ENCODE peak calls at places on chromosomes 11 and 22, in six cellular contexts. W is cardiac fibroblast; L is effector CD4-positive, alpha-beta T cell; A is stimulated activated CD8-positive, alpha-beta memory T cell treated with anti-CD3 and anti-CD28 coated beads, Interleukin-7, amount 100 ng/mL, for 1 hour; G is T-helper 22 cell; Y is progenitor cell of endocrine pancreas. I is an unnamed sample.

GRCh38 chr22:37502342-37503182 is 16.4 kb upstream of the MFNG start:
- DNase-seq in W (no peak), L (no peak), A (no peak), G (no peak), Y (no peak), I (no peak)

GRCh38 chr22:38272373-38273134 is at the start of gene TMEM184B:
- DNase-seq in W (peak; percentile 64), L (peak; percentile 73), A (peak; percentile 56), G (peak; percentile 70), Y (peak; percentile 68), I (peak; percentile 76)

GRCh38 chr11:128687321-128687720 is 6.6 kb upstream of the FLI1 start:
- DNase-seq in W (no peak), L (no peak), A (no peak), G (no peak), Y (no peak), I (no peak)

GRCh38 chr11:47442514-47442913 is 6.4 kb downstream of the RAPSN start:
- DNase-seq in W (no peak), L (no peak), A (no peak), G (no peak), Y (no peak), I (no peak)

GRCh38 chr22:44204937-44205712 is 24.4 kb downstream of the PARVG start:
- DNase-seq in W (no peak), L (no peak), A (no peak), G (no peak), Y (no peak), I (no peak)

GRCh38 chr11:64723117-64723906 is at the start of gene NRXN2:
- DNase-seq in W (peak; percentile 80), L (peak; percentile 79), A (peak; percentile 64), G (peak; percentile 82), Y (peak; percentile 68), I (peak; percentile 71)

GRCh38 chr22:39954584-39955055 is 5.6 kb upstream of the TMA7B start:
- DNase-seq in W (peak; percentile 89), L (no peak), A (no peak), G (no peak), Y (no peak), I (no peak)

GRCh38 chr11:118958577-118958976 is 2.5 kb downstream of the UPK2 start:
- DNase-seq in W (no peak), L (no peak), A (no peak), G (no peak), Y (no peak), I (no peak)

GRCh38 chr22:46027219-46028068 is 50.5 kb upstream of the WNT7B start:
- DNase-seq in W (no peak), L (no peak), A (no peak), G (no peak), Y (peak; percentile 34), I (no peak)

GRCh38 chr22:26889794-26890193 is 232.4 kb downstream of the MIAT start:
- DNase-seq in W (no peak), L (no peak), A (no peak), G (no peak), Y (no peak), I (no peak)

GRCh38 chr11:115612331-115612730 is 108.1 kb upstream of the CADM1 start:
- DNase-seq in W (no peak), L (no peak), A (no peak), G (no peak), Y (no peak), I (no peak)

GRCh38 chr11:122178795-122179194 is 62.8 kb upstream of the BLID start:
- DNase-seq in W (peak; percentile 47), L (no peak), A (no peak), G (no peak), Y (no peak), I (no peak)

GRCh38 chr11:61880050-61880449 is 11.3 kb downstream of the FADS3 start:
- DNase-seq in W (no peak), L (no peak), A (no peak), G (no peak), Y (no peak), I (no peak)